ENCODE peak calls at places on chromosomes 3 and 15, in six cellular contexts. K, G, B, V, W and S are unnamed samples.

GRCh38 chr3:122689587-122689986 is 8.9 kb downstream of the PARP14 start:
- DNase-seq in W (no peak), G (no peak), V (no peak), K (peak), B (peak), S (no peak)

GRCh38 chr3:101638262-101638745 is 38.6 kb downstream of the ZBTB11 start:
- DNase-seq in V (no peak), B (peak), K (no peak), W (no peak), G (peak), S (no peak)

GRCh38 chr15:58526647-58527192 is 94.9 kb downstream of the LIPC start:
- DNase-seq in B (no peak), V (no peak), K (no peak), G (no peak), W (no peak), S (no peak)

GRCh38 chr3:61250784-61251173 is 473 bp downstream of the FHIT start:
- DNase-seq in G (peak), K (no peak), V (peak), B (peak), W (peak), S (no peak)

GRCh38 chr15:83559310-83559966 is 94.5 kb upstream of the ADAMTSL3 start:
- DNase-seq in W (peak), V (peak), K (peak), G (peak), B (peak), S (peak)

GRCh38 chr3:131981381-131981780 is 53.4 kb downstream of the CPNE4 start:
- DNase-seq in G (no peak), B (no peak), V (no peak), K (no peak), W (no peak), S (no peak)

GRCh38 chr15:23594252-23594770 is 28.8 kb downstream of the MKRN3 start:
- DNase-seq in G (no peak), B (no peak), V (no peak), K (no peak), W (no peak), S (no peak)

GRCh38 chr3:79564192-79564591 is 203.6 kb downstream of the ROBO1 start:
- DNase-seq in B (no peak), G (no peak), W (no peak), K (no peak), V (no peak), S (no peak)

GRCh38 chr3:185807455-185808068 is 17.3 kb downstream of the IGF2BP2 start:
- DNase-seq in G (peak), W (peak), K (peak), V (peak), B (peak), S (no peak)

GRCh38 chr3:130948374-130948773 is 54.5 kb downstream of the ATP2C1 start:
- DNase-seq in K (no peak), G (no peak), B (no peak), V (no peak), W (no peak), S (no peak)

GRCh38 chr15:99431661-99432091 is 134.1 kb upstream of the MEF2A start:
- DNase-seq in B (no peak), G (no peak), W (no peak), V (no peak), K (no peak), S (no peak)

GRCh38 chr3:65597952-65598413 is 440.7 kb downstream of the MAGI1 start:
- DNase-seq in G (peak), V (no peak), K (no peak), W (no peak), B (no peak), S (no peak)

GRCh38 chr15:64921711-64922110 is 10.0 kb downstream of the ANKDD1A start:
- DNase-seq in B (peak), G (no peak), W (no peak), V (no peak), K (no peak), S (no peak)

GRCh38 chr3:99851955-99852354 is 34.3 kb downstream of the CMSS1 start:
- DNase-seq in W (no peak), B (no peak), G (no peak), V (no peak), K (no peak), S (no peak)

GRCh38 chr3:25511972-25512721 is 84.1 kb downstream of the RARB start:
- DNase-seq in K (no peak), B (no peak), G (no peak), V (no peak), W (no peak), S (no peak)

GRCh38 chr3:46187876-46188275 is 20.2 kb downstream of the CCR1 start:
- DNase-seq in K (peak), B (peak), W (peak), V (peak), G (no peak), S (no peak)

GRCh38 chr3:121295966-121296365 is 249.8 kb downstream of the POLQ start:
- DNase-seq in V (no peak), G (no peak), B (peak), W (peak), K (peak), S (no peak)

GRCh38 chr3:120506076-120506827 is 55.5 kb upstream of the FSTL1 start:
- DNase-seq in G (no peak), B (peak), K (peak), V (no peak), W (no peak), S (no peak)

GRCh38 chr3:156976933-156977332 is 150.8 kb downstream of the LEKR1 start:
- DNase-seq in G (no peak), W (no peak), V (no peak), B (no peak), K (no peak), S (no peak)

GRCh38 chr3:196108075-196108743 is 26.3 kb upstream of the TFRC start:
- DNase-seq in K (no peak), B (peak), V (no peak), W (no peak), G (peak), S (no peak)

GRCh38 chr15:82900511-82900910 is 52.0 kb downstream of the HOMER2 start:
- DNase-seq in V (no peak), G (no peak), B (no peak), K (no peak), W (no peak), S (no peak)

GRCh38 chr3:44509393-44509921 is 32.0 kb upstream of the ZNF445 start:
- DNase-seq in K (no peak), W (peak), G (peak), V (no peak), B (no peak), S (peak)

GRCh38 chr3:112894258-112894657 is 47.6 kb upstream of the CD200R1L start:
- DNase-seq in B (peak), G (peak), K (peak), W (peak), V (peak), S (no peak)

GRCh38 chr3:181692850-181693154 is 18.9 kb upstream of the SOX2 start:
- DNase-seq in G (peak), W (no peak), B (no peak), V (no peak), K (no peak), S (no peak)

GRCh38 chr3:181695661-181696491 is 15.8 kb upstream of the SOX2 start:
- DNase-seq in B (no peak), W (no peak), K (peak), G (peak), V (no peak), S (no peak)

GRCh38 chr3:181696641-181697230 is 15.0 kb upstream of the SOX2 start:
- DNase-seq in W (no peak), B (no peak), G (no peak), K (no peak), V (no peak), S (no peak)

GRCh38 chr3:181693280-181693679 is 18.4 kb upstream of the SOX2 start:
- DNase-seq in V (no peak), G (no peak), K (no peak), W (no peak), B (no peak), S (no peak)

DNA sequence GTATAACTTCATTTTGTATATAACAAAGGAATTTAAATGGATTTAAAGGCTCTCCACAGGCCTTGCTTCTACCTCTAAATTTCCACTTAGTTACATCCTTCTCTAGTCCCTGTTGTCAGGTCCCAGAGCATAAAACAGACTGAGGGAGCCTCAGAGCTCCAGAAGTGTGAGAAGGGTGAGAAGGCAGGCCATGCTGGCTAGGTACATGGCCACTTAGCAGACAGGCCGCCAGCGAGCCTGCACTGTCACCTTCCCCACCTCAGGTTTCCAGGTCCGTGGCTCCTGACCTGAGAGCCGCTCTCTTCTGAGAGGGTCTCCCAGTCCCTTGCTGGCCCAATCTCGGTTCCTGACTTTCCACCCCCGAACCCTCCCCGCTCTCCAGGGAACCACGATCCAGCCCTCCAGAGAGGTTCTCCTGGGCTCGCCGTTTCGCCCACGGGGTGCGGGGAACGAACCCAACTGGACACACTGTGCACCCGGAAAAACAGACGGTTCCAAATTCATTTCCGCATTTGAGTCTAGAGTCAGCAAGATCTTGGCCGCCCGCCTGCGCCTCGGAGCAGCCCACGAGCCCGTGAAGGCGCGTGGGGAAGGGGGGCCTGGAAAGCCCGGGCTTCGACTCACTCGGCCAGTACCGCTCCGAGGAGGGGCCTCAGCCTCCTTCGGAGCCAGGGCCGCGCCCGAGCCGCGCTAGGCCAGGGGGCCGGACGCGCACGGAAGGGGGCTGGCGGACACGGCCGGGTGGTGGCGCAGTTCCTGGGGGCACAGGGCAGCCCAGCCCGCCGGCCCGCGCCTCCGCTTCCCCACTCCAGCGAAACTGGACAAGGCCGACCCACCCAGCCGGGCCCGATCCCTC is 16.7 kb upstream of the SOX2 start:
- DNase-seq in V (no peak), G (peak), W (no peak), B (no peak), K (peak), S (no peak)
- TF ChIP-seq EZH2 in V (no peak), G (no peak), W (no peak), B (no peak), K (no peak), S (no peak)

GRCh38 chr15:52499506-52499905 is 29.2 kb downstream of the MYO5A start:
- DNase-seq in B (no peak), W (no peak), G (no peak), V (no peak), K (no peak), S (no peak)
- TF ChIP-seq EZH2 in B (no peak), W (no peak), G (no peak), V (no peak), K (no peak), S (no peak)

DNA sequence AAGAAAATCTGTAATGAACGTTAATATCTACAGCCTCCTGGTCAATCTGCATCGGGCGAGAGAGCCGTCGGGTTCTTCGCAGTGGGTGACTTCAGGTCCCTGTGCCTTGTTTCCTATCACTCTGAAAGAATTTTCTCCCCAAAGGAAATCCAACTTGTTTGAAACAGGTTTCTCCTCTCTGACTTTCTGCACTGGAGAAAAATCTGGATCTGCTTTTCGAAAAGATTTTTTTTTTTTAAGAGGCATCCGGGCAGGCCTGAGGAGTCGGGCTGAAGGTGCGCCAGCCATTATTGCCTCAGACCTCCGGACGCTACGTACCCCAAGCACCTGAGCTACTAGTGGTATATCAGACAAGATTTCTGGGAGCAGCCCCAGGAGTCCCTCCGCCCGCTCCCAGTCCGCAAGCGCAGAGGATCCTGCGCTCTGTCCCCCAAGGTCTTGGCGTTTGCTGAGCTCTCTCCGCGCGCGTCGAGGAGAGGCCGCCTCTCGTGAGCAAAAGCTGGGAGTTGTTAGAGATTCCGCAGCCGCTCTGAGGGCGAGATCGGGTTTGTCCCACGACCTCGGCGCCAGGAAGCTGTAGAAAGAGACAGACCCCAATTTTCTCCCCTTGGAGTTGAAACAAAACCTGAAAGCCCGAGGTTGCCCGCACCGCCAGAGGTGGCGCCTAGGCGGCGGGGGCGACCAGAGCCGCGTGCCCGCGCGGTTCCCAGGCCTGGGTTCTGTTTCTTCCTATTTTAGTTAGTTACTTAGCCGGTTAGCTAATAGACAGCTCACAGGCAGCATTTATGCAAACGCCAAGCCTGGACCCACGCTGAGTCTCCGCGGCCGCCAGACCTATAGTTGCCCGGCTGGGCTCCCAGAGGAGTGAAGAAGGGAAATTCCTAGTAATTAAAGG is 72.4 kb upstream of the POLG start:
- DNase-seq in B (no peak), V (no peak), G (peak), W (no peak), K (no peak), S (no peak)
- TF ChIP-seq EZH2 in B (no peak), V (no peak), G (peak), W (no peak), K (peak), S (no peak)

DNA sequence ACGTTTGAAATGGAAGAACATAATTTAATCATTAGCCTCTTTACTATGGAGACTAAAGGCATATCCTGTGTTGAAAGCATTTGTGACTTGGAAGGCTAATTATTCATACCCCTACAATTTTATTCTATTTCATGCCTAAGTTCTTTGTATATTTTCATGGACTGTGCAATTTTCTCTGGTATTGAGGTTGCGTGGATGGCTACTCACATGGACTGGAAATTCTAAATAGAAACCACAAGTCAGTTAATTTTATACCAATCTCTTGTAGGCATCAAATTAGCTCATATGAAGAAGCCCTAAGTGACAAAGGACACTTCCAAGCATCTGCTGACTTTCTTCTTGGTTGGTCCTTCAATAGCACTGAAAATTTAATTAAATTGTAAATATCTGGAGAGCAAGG is 1353.5 kb downstream of the ROBO1 start:
- DNase-seq in K (no peak), V (no peak), G (no peak), B (no peak), W (no peak), S (no peak)
- TF ChIP-seq EZH2 in K (no peak), V (no peak), G (no peak), B (no peak), W (no peak), S (no peak)

GRCh38 chr3:173395073-173395411 is 2.5 kb upstream of the NLGN1 start:
- DNase-seq in W (no peak), K (no peak), G (no peak), V (no peak), B (peak), S (no peak)

GRCh38 chr3:173398111-173398479 is 551 bp downstream of the NLGN1 start:
- DNase-seq in G (peak), V (no peak), B (no peak), W (no peak), K (peak), S (no peak)

GRCh38 chr3:173395412-173396181 is 1.9 kb upstream of the NLGN1 start:
- DNase-seq in B (peak), G (peak), W (peak), K (peak), V (peak), S (no peak)

GRCh38 chr3:173397161-173398110 is at the start of gene NLGN1:
- DNase-seq in V (no peak), W (peak), B (peak), K (peak), G (peak), S (no peak)

GRCh38 chr3:173396191-173397041 is 1.1 kb upstream of the NLGN1 start:
- DNase-seq in V (no peak), G (peak), K (peak), B (no peak), W (peak), S (no peak)
- TF ChIP-seq EZH2 in V (no peak), G (no peak), K (peak), B (no peak), W (no peak), S (no peak)

DNA sequence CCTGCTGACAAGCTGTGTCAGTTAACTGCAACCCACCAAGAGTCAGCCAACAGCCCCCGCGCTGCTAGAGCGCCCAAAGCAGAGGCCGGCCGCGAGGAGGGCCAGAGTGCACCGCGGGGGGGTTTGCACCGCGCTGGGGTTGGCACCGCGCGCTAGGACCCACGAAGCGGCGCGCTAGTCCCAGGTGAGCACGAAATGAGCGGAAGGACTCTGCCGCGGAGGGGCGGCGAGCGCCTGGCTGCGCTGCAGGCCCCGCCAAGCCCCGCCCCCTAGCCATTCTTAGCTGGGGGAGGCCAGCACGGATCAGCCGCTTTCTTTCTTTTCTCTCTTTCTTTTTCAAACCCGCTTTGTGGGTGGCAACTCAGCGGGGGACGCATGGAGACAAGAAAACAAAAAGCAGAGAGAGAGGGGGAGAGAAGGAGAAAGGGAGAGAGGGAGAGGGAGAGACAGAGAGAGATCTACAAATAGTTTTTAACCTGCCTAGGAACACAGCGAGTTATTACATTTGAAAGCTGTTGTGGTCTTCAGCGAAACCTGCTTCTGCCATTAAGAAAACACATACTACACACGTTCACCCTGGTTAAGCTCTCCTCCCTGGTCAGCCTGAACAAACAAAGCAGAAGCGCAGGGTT is 6.9 kb upstream of the FOXB1 start:
- DNase-seq in B (peak), W (no peak), V (no peak), G (peak), K (no peak), S (peak)
- TF ChIP-seq EZH2 in B (no peak), W (no peak), V (no peak), G (no peak), K (peak), S (no peak)

GRCh38 chr15:74432968-74433591 is 678 bp downstream of the SEMA7A start:
- DNase-seq in V (no peak), K (no peak), G (peak), W (no peak), B (no peak), S (no peak)
- TF ChIP-seq EZH2 in V (no peak), K (no peak), G (peak), W (no peak), B (no peak), S (peak)

DNA sequence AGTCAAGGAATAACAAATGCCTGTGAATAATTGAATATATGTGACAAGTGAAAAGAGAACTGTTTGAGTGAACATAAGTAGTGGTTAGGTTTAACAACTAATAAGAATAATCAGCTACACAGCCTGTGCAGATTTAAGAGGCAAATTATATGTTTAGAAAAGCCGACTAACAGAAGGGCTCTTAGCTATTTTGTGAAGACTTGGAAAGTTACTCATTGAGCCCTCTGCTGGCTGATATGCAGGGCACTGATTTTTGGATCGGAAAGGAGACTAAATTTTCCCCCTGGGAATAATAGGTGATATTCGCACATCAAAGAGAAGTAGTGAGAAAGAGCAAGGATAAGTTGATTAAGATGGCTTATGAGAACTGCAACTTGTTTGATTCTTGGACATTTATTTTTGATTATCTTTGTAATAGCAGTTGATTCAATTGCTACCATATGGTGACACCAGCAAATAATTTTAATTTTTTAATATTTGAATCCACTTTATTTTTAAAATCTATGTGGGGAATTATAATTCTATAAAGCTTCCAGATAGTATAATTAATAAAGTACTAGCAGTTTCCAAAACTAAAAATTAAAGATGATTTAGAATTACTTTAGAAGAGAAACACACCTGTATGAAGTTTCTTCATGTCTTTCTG is 156.2 kb downstream of the NLGN1 start:
- DNase-seq in V (peak), G (peak), K (peak), W (peak), B (peak), S (no peak)
- TF ChIP-seq EZH2 in V (no peak), G (no peak), K (no peak), W (no peak), B (no peak), S (no peak)

GRCh38 chr3:84961492-84962255 is 2.9 kb downstream of the CADM2 start:
- DNase-seq in K (no peak), V (no peak), G (peak), B (no peak), W (no peak), S (no peak)
- TF ChIP-seq EZH2 in K (no peak), V (no peak), G (no peak), B (no peak), W (no peak), S (no peak)